ENCODE peak calls at places on chromosomes 13 and 19, in seven cellular contexts. I is right lobe of liver, D is fibroblast of lung, Z is cardiac muscle cell, R is thoracic aorta, W is OCI-LY7, L is heart right ventricle. N is an unnamed sample.
A peak's percentile ranks its signal among the peaks of the same experiment; 100 is the strongest.

GRCh38 chr13:114152831-114153371 is 20.5 kb upstream of the RASA3 start:
- DNase-seq in I (no peak), D (no peak), Z (peak; percentile 91), R (no peak), W (no peak), L (no peak), N (peak; percentile 67)

GRCh38 chr13:95195146-95195545 is 106.1 kb downstream of the ABCC4 start:
- DNase-seq in I (no peak), D (no peak), Z (no peak), R (no peak), W (no peak), L (no peak), N (no peak)

GRCh38 chr19:35248310-35249145 is at the start of gene LSR:
- DNase-seq in I (peak; percentile 91), D (no peak), Z (no peak), R (no peak), W (peak; percentile 99), L (no peak), N (peak; percentile 97)

GRCh38 chr13:53105881-53106280 is 77.3 kb downstream of the OLFM4 start:
- DNase-seq in I (no peak), D (no peak), Z (no peak), R (no peak), W (no peak), L (no peak), N (no peak)

GRCh38 chr19:35295792-35296462 is 4.0 kb downstream of the MAG start:
- DNase-seq in I (no peak), D (no peak), Z (no peak), R (no peak), W (peak; percentile 92), L (no peak), N (no peak)

GRCh38 chr13:23615677-23616076 is 45.5 kb downstream of the TNFRSF19 start:
- DNase-seq in I (no peak), D (no peak), Z (no peak), R (no peak), W (no peak), L (no peak), N (no peak)

GRCh38 chr13:111328111-111328802 is 7.8 kb downstream of the TEX29 start:
- DNase-seq in I (no peak), D (no peak), Z (no peak), R (no peak), W (no peak), L (no peak), N (peak; percentile 66)

GRCh38 chr13:22461854-22462565 is 718.8 kb upstream of the SGCG start:
- DNase-seq in I (no peak), D (peak; percentile 72), Z (no peak), R (no peak), W (no peak), L (no peak), N (no peak)

GRCh38 chr13:36801035-36801434 is 18.0 kb upstream of the RFXAP start:
- DNase-seq in I (no peak), D (no peak), Z (no peak), R (no peak), W (no peak), L (no peak), N (no peak)

GRCh38 chr13:44302948-44303575 is 70.6 kb upstream of the SERP2 start:
- DNase-seq in I (no peak), D (peak; percentile 80), Z (peak; percentile 88), R (no peak), W (no peak), L (no peak), N (no peak)

GRCh38 chr19:12550951-12551832 is at the start of gene ZNF564:
- DNase-seq in I (peak; percentile 92), D (peak; percentile 98), Z (peak; percentile 99), R (peak; percentile 90), W (peak; percentile 99), L (peak; percentile 89), N (peak; percentile 97)

GRCh38 chr13:99225078-99225477 is 24.4 kb downstream of the UBAC2 start:
- DNase-seq in I (no peak), D (no peak), Z (no peak), R (no peak), W (no peak), L (no peak), N (no peak)

GRCh38 chr19:11378319-11379189 is 4.1 kb downstream of the SWSAP1 start:
- DNase-seq in I (peak; percentile 50), D (peak; percentile 76), Z (peak; percentile 45), R (no peak), W (peak; percentile 48), L (peak; percentile 56), N (peak; percentile 84)

GRCh38 chr19:12885749-12886706 is 973 bp downstream of the KLF1 start:
- DNase-seq in I (no peak), D (no peak), Z (no peak), R (no peak), W (no peak), L (no peak), N (no peak)

GRCh38 chr19:53467138-53467502 is 413 bp upstream of the ZNF813 start:
- DNase-seq in I (peak; percentile 43), D (no peak), Z (no peak), R (no peak), W (no peak), L (peak; percentile 26), N (no peak)

GRCh38 chr19:53463263-53463662 is 4.3 kb upstream of the ZNF813 start:
- DNase-seq in I (peak; percentile 69), D (peak; percentile 13), Z (no peak), R (no peak), W (peak; percentile 31), L (peak; percentile 70), N (peak; percentile 84)

GRCh38 chr19:53467503-53468262 is at the start of gene ZNF813:
- DNase-seq in I (peak; percentile 96), D (peak; percentile 86), Z (peak; percentile 91), R (peak; percentile 89), W (peak; percentile 88), L (peak; percentile 98), N (peak; percentile 98)

GRCh38 chr19:53461866-53462265 is 5.7 kb upstream of the ZNF813 start:
- DNase-seq in I (no peak), D (no peak), Z (no peak), R (no peak), W (no peak), L (no peak), N (no peak)

GRCh38 chr19:53466726-53467125 is 807 bp upstream of the ZNF813 start:
- DNase-seq in I (no peak), D (no peak), Z (no peak), R (no peak), W (no peak), L (no peak), N (no peak)
- TF ChIP-seq CTCF in I (no peak), D (no peak), Z (no peak), R (no peak), W (no peak), L (no peak), N (no peak)

GRCh38 chr13:24623141-24623665 is 57.0 kb upstream of the ATP12A start:
- DNase-seq in I (no peak), D (no peak), Z (no peak), R (no peak), W (no peak), L (no peak), N (no peak)

GRCh38 chr13:24625870-24626419 is 54.3 kb upstream of the ATP12A start:
- DNase-seq in I (no peak), D (no peak), Z (no peak), R (no peak), W (peak; percentile 44), L (no peak), N (peak; percentile 55)

GRCh38 chr13:24625324-24625723 is 54.9 kb upstream of the ATP12A start:
- DNase-seq in I (no peak), D (no peak), Z (peak; percentile 44), R (no peak), W (peak; percentile 43), L (no peak), N (no peak)

GRCh38 chr13:24624801-24625231 is 55.4 kb upstream of the ATP12A start:
- DNase-seq in I (no peak), D (peak; percentile 34), Z (peak; percentile 53), R (no peak), W (no peak), L (no peak), N (no peak)

GRCh38 chr13:24624363-24624762 is 55.8 kb upstream of the ATP12A start:
- DNase-seq in I (no peak), D (no peak), Z (no peak), R (no peak), W (no peak), L (no peak), N (no peak)
- H3K27ac ChIP-seq in I (no peak overlapping the region), D (no peak overlapping the region), Z (no peak overlapping the region), R (no peak overlapping the region), W (no peak overlapping the region), L (no peak overlapping the region), N (no peak overlapping the region)

GRCh38 chr19:3573162-3573857 is 566 bp downstream of the HMG20B start:
- DNase-seq in I (peak; percentile 57), D (no peak), Z (no peak), R (no peak), W (peak; percentile 61), L (peak; percentile 43), N (peak; percentile 87)

GRCh38 chr19:3576696-3577443 is 4.1 kb downstream of the HMG20B start:
- DNase-seq in I (no peak), D (peak; percentile 85), Z (peak; percentile 85), R (no peak), W (no peak), L (peak; percentile 71), N (no peak)

GRCh38 chr19:3573858-3574637 is 1.3 kb downstream of the HMG20B start:
- DNase-seq in I (peak; percentile 94), D (peak; percentile 93), Z (peak; percentile 95), R (peak; percentile 68), W (peak; percentile 99), L (peak; percentile 85), N (peak; percentile 96)

GRCh38 chr19:3575949-3576673 is 3.4 kb downstream of the HMG20B start:
- DNase-seq in I (no peak), D (no peak), Z (no peak), R (no peak), W (no peak), L (no peak), N (peak; percentile 82)

DNA sequence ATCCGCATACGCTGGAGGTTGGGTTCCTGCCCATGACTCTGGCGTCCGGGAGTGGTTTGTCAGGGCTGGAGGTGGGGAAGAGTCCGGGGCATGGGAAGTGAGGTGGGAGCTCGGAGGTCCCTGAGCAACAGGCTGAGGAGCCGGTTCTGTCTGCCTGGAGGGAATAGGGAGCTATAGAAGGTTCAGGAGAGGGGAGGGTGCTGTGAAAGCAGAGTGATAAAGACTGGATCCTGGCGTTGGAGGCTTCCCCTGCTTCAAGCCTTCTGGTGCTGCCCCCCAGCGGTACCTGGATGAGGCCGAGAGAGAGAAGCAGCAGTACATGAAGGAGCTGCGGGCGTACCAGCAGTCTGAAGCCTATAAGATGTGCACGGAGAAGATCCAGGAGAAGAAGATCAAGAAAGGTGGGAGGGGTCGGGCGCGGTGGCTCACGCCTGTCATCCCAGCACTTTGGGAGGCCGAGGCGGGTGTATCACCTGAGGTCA is 2.6 kb downstream of the HMG20B start:
- DNase-seq in I (no peak), D (no peak), Z (no peak), R (no peak), W (no peak), L (no peak), N (no peak)
- TF ChIP-seq CTCF in I (no peak), D (peak; percentile 30), Z (peak; percentile 29), R (no peak), W (no peak), L (no peak), N (no peak)

DNA sequence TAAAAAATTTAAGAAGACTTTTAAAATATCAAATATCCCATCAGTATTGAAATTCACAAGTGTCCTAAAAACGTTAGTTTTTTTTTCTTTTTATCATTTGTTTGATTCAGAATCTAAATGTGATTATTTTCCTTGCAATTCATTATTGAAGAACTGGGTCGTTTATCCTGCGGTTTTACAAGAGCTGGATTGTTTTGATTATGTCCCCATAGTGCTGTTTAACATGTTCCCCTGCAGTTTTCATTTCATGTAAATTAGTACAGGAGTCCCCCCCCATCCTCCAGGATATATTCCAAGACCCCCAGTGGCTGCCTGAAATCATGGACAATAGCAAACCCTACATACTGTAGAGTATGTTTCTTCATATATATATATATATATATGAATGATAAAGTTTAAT is 105.7 kb downstream of the KCTD15 start:
- DNase-seq in I (no peak), D (no peak), Z (no peak), R (no peak), W (no peak), L (no peak), N (no peak)
- H3K27ac ChIP-seq in I (no peak overlapping the region), D (no peak overlapping the region), Z (no peak overlapping the region), R (no peak overlapping the region), W (no peak overlapping the region), L (no peak overlapping the region), N (no peak overlapping the region)

N was measured in kidney.